ENCODE peak calls at places on chromosomes 16 and 17, in five cellular contexts. H is Calu3; A is NCI-H510A treated with DMSO at 0.1 percent for 48 hours; G is EL; L is stimulated activated CD8-positive, alpha-beta memory T cell treated with anti-CD3 and anti-CD28 coated beads, Interleukin-4, amount 100 ng/mL, for 48 hours. B is an unnamed sample.
A peak's percentile ranks its signal among the peaks of the same experiment; 100 is the strongest.

GRCh38 chr16:10950393-10950792 is 6.0 kb downstream of the CLEC16A start:
- DNase-seq in G (peak; percentile 48), H (peak; percentile 40), L (no peak), A (no peak), B (no peak)

GRCh38 chr17:50203086-50203485 is 1.7 kb upstream of the COL1A1 start:
- DNase-seq in G (peak; percentile 59), A (no peak), H (no peak), L (no peak), B (no peak)

GRCh38 chr17:44380767-44381166 is 8.7 kb downstream of the ITGA2B start:
- DNase-seq in G (no peak), A (no peak), L (no peak), H (no peak), B (no peak)

GRCh38 chr17:420479-421175 is 68.0 kb upstream of the RPH3AL start:
- DNase-seq in L (no peak), H (no peak), A (no peak), G (no peak), B (no peak)

GRCh38 chr17:79915850-79916430 is 76.7 kb upstream of the CBX4 start:
- DNase-seq in H (peak; percentile 94), A (no peak), L (no peak), G (peak; percentile 47), B (no peak)

GRCh38 chr16:67922740-67923139 is 8.9 kb downstream of the CTRL start:
- DNase-seq in H (no peak), A (peak; percentile 51), G (no peak), L (no peak), B (no peak)

GRCh38 chr16:425082-425718 is at the start of gene RAB11FIP3:
- DNase-seq in H (peak; percentile 88), A (peak; percentile 50), L (peak; percentile 90), G (peak; percentile 84), B (peak; percentile 85)

GRCh38 chr17:57355090-57355859 is 99.0 kb downstream of the MSI2 start:
- DNase-seq in G (no peak), H (no peak), A (no peak), L (no peak), B (no peak)

GRCh38 chr17:81365601-81366585 is 29.4 kb upstream of the BAHCC1 start:
- DNase-seq in A (peak; percentile 71), L (no peak), G (no peak), H (peak; percentile 79), B (peak; percentile 56)

GRCh38 chr16:49495151-49495566 is 121.6 kb downstream of the C16orf78 start:
- DNase-seq in L (no peak), G (no peak), H (no peak), A (no peak), B (no peak)

GRCh38 chr17:45801386-45801785 is 17.3 kb downstream of the CRHR1 start:
- DNase-seq in L (no peak), G (no peak), H (no peak), A (no peak), B (no peak)

B was measured in stimulated activated effector memory CD8-positive, alpha-beta T cell treated with anti-CD3 and anti-CD28 coated beads, Interleukin-12 subunit alpha, Interleukin-12 subunit beta, amount 100 ng/mL, for 72 hours.